ENCODE peak calls at places on chromosomes 4 and X, in six cellular contexts. W is ascending aorta; E is CD4-positive, alpha-beta memory T cell; G is cardiac muscle cell; Z is uterus; N is A549. M is an unnamed sample.
A peak's percentile ranks its signal among the peaks of the same experiment; 100 is the strongest.

GRCh38 chrX:12400218-12400617 is 261.9 kb downstream of the FRMPD4 start:
- DNase-seq in W (no peak), N (no peak), Z (no peak), G (no peak), E (no peak), M (no peak)

GRCh38 chrX:153739754-153740486 is 15.3 kb downstream of the ABCD1 start:
- DNase-seq in E (no peak), N (no peak), W (no peak), G (no peak), Z (no peak), M (no peak)

GRCh38 chr4:141610365-141610764 is 26.0 kb upstream of the IL15 start:
- DNase-seq in Z (no peak), W (no peak), G (no peak), N (no peak), E (no peak), M (no peak)

GRCh38 chr4:123415977-123416376 is 19.4 kb downstream of the SPRY1 start:
- DNase-seq in E (no peak), G (peak; percentile 61), N (no peak), Z (no peak), W (no peak), M (no peak)

GRCh38 chr4:165505991-165506779 is 127.4 kb downstream of the CPE start:
- DNase-seq in G (peak; percentile 92), N (no peak), E (no peak), W (no peak), Z (no peak), M (no peak)

GRCh38 chrX:19877431-19877830 is 10.0 kb downstream of the SH3KBP1 start:
- DNase-seq in Z (no peak), G (no peak), W (no peak), N (no peak), E (no peak), M (no peak)

GRCh38 chr4:57156242-57156990 is 46.2 kb upstream of the IGFBP7 start:
- DNase-seq in E (no peak), Z (no peak), N (peak; percentile 29), W (no peak), G (no peak), M (no peak)

GRCh38 chr4:156677136-156677535 is 294.5 kb downstream of the PDGFC start:
- DNase-seq in G (peak; percentile 52), N (peak; percentile 52), E (no peak), W (no peak), Z (no peak), M (peak; percentile 28)

GRCh38 chrX:39519213-39519544 is 578.6 kb downstream of the BCOR start:
- DNase-seq in W (no peak), E (no peak), G (peak; percentile 76), N (no peak), Z (peak; percentile 52), M (no peak)

GRCh38 chr4:155571184-155571944 is 95.3 kb upstream of the GUCY1A1 start:
- DNase-seq in W (no peak), Z (no peak), N (no peak), G (peak; percentile 59), E (no peak), M (no peak)

DNA sequence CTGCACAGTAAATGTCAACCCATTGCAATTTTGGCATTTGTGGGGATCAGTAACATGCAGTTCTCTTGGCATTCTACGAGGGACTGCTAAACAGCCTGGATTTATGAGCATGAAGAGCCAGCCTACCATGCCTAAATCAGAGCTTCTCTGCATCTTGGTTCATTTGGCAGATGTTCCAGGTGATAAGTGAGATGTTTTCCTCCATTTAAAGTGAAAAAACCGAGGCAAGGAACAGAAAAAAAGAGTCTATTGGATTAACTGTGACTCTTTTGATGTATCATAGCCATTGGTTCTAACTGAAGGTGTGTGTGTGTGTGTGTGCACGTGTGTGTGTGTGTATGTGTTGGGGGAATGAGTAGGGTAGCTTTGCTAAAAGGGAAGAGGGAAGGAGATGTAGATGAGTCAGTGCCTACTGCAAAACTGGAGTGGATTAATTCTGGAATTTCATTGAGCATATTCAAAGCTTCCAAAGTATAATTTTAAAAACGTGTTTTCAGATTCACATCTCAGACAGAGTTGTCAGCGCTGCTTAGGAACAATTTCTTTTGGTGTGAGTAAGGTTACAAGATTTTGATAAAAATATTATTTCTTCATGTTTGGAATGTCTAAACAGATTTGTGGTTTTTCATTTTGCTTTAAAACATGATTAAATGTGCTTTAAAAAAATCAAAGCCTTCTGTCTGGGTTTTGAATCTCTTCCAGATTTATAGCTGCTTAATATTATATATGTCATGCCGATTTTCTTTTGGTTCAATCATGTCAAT is 123.3 kb upstream of the LNX1 start:
- DNase-seq in E (no peak), G (peak; percentile 84), N (no peak), W (no peak), Z (no peak), M (no peak)
- H3K27ac ChIP-seq in E (no peak overlapping the region), G (no peak overlapping the region), N (no peak overlapping the region), W (peak overlapping the region; percentile 56), Z (peak overlapping the region; percentile 12), M (no peak overlapping the region)

GRCh38 chrX:44494357-44494756 is 48.3 kb downstream of the FUNDC1 start:
- DNase-seq in W (no peak), G (no peak), E (no peak), N (no peak), Z (no peak), M (no peak)
- H3K4me3 ChIP-seq in W (no peak overlapping the region), G (no peak overlapping the region), E (no peak overlapping the region), N (no peak overlapping the region), Z (no peak overlapping the region), M (no peak overlapping the region)

DNA sequence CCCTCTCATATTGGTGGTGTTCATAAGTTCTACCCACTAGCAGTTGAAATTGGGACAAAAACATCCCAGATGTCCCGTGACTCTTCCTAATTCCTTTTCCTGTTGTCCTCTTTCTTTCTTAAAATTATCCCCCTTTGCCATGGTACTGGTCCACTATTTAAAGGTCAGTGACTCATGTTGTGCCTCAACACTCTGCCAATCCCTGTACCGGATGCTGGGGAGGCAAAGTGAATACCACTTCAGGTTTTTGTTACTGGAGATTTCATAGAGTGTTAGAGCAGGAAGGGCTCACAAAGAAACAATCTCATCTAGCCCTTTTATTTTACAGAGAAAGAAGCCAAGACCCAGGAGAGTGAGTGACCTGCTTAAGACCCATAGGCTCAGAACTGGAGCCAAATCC is 24.6 kb downstream of the SEPTIN11 start:
- DNase-seq in G (no peak), W (no peak), N (no peak), Z (no peak), E (no peak), M (no peak)
- H3K27ac ChIP-seq in G (no peak overlapping the region), W (peak overlapping the region; percentile 85), N (no peak overlapping the region), Z (no peak overlapping the region), E (no peak overlapping the region), M (no peak overlapping the region)

DNA sequence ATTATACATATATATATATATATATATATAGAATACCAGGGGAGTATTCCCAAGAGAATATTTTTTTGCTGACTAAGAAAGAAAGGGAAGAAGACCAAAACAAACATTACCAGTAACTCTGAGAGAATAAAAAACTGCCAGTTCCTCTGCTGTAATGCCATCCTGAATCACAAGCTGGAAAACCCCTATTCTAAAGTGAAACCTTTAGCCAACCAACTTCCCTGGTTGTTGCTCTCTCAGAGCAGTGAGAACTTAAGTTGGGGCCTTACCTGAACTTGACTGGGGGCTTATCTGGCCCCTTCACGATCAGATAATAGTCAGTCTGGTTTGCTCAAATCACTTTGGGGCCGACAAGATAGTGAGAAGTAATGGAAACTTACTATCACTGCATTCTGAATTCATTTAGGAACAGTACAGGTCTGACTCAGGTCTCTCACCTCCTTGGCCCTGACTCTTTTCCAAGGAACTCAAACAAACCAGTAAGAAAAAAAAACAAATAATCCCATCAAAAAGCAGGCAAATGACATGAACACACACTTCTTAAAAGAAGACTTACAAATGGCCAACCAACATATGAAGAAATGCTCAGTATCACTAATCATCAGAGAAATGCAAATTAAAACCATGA is 62.5 kb downstream of the CD40LG start:
- DNase-seq in G (no peak), W (no peak), N (no peak), Z (no peak), E (peak; percentile 67), M (no peak)
- H3K4me3 ChIP-seq in G (no peak overlapping the region), W (no peak overlapping the region), N (no peak overlapping the region), Z (no peak overlapping the region), E (no peak overlapping the region), M (no peak overlapping the region)

GRCh38 chr4:73299548-73300280 is 41.1 kb upstream of the ANKRD17 start:
- DNase-seq in G (no peak), W (no peak), N (no peak), Z (no peak), E (no peak), M (no peak)
- H3K27ac ChIP-seq in G (no peak overlapping the region), W (no peak overlapping the region), N (no peak overlapping the region), Z (no peak overlapping the region), E (no peak overlapping the region), M (no peak overlapping the region)

GRCh38 chr4:89055157-89056080 is 1.6 kb downstream of the FAM13A start:
- DNase-seq in E (no peak), N (no peak), G (no peak), Z (no peak), W (no peak), M (no peak)
- H3K4me3 ChIP-seq in E (no peak overlapping the region), N (peak overlapping the region; percentile 57), G (peak overlapping the region; percentile 67), Z (peak overlapping the region; percentile 43), W (peak overlapping the region; percentile 63), M (no peak overlapping the region)